ENCODE peak calls at places on chromosome 15, in nine cellular contexts. N is right cardiac atrium; V is stimulated activated CD4-positive, alpha-beta T cell treated with anti-CD3 and anti-CD28 coated beads, Interleukin-12 subunit alpha, Interleukin-12 subunit beta, amount 100 ng/mL, for 4 hours; C is anterior cingulate cortex; W is colonic mucosa; D is sigmoid colon; G is HTR-8/SVneo; H is iris pigment epithelial cell; X is naive thymus-derived CD8-positive, alpha-beta T cell. M is an unnamed sample.

GRCh38 chr15:48402778-48403177 is 71.5 kb downstream of the DUT start:
- DNase-seq in W (no peak), N (no peak), H (peak; percentile 35), X (no peak), D (no peak), G (no peak), C (no peak), V (no peak), M (no peak)

GRCh38 chr15:49918106-49918505 is 200.9 kb downstream of the ATP8B4 start:
- DNase-seq in D (no peak), G (no peak), C (no peak), X (no peak), W (no peak), N (no peak), V (no peak), H (peak; percentile 77), M (no peak)

GRCh38 chr15:57329582-57330367 is 46.5 kb upstream of the CGNL1 start:
- DNase-seq in C (no peak), X (no peak), W (no peak), G (no peak), N (peak; percentile 16), D (no peak), V (no peak), H (no peak), M (no peak)

GRCh38 chr15:65829150-65829764 is 37.2 kb upstream of the DENND4A start:
- DNase-seq in G (peak; percentile 39), C (no peak), W (no peak), H (peak; percentile 29), X (no peak), V (no peak), N (no peak), D (no peak), M (no peak)

GRCh38 chr15:51117270-51117669 is 22.6 kb upstream of the TNFAIP8L3 start:
- DNase-seq in G (no peak), X (no peak), H (peak; percentile 84), N (no peak), W (no peak), C (no peak), V (no peak), D (no peak), M (no peak)

GRCh38 chr15:100124361-100124760 is 217.4 kb downstream of the ADAMTS17 start:
- DNase-seq in D (no peak), G (no peak), W (no peak), N (no peak), H (no peak), C (no peak), X (no peak), V (no peak), M (no peak)

GRCh38 chr15:46955576-46955975 is 761.7 kb upstream of the SEMA6D start:
- DNase-seq in G (no peak), D (no peak), X (no peak), N (no peak), V (no peak), C (no peak), W (no peak), H (no peak), M (no peak)

GRCh38 chr15:74460903-74461846 is at the start of gene UBL7:
- DNase-seq in D (peak; percentile 98), W (peak; percentile 99), X (peak; percentile 89), G (peak; percentile 93), V (peak; percentile 94), N (peak; percentile 99), C (peak; percentile 95), H (peak; percentile 98), M (peak; percentile 92)

GRCh38 chr15:68578960-68579935 is at the start of gene CORO2B:
- DNase-seq in V (peak; percentile 11), N (peak; percentile 87), H (peak; percentile 18), X (no peak), W (no peak), D (no peak), C (peak; percentile 72), G (peak; percentile 36), M (no peak)

GRCh38 chr15:82810863-82811421 is 1.5 kb downstream of the WHAMM start:
- DNase-seq in D (no peak), G (no peak), W (no peak), H (peak; percentile 35), V (peak; percentile 7), C (no peak), X (no peak), N (no peak), M (no peak)

GRCh38 chr15:74307827-74308642 is 59.4 kb downstream of the CYP11A1 start:
- DNase-seq in W (peak; percentile 42), G (peak; percentile 87), D (peak; percentile 66), N (peak; percentile 79), V (no peak), X (no peak), C (peak; percentile 13), H (peak; percentile 63), M (no peak)

GRCh38 chr15:64373360-64373759 is 7.9 kb downstream of the PCLAF start:
- DNase-seq in W (no peak), N (no peak), X (no peak), H (no peak), G (no peak), D (peak; percentile 26), V (no peak), C (no peak), M (no peak)

GRCh38 chr15:68478853-68479252 is 46.9 kb upstream of the ITGA11 start:
- DNase-seq in G (no peak), X (no peak), C (no peak), V (no peak), N (no peak), D (no peak), H (no peak), W (no peak), M (no peak)

GRCh38 chr15:69400850-69401249 is 13.3 kb upstream of the KIF23 start:
- DNase-seq in D (no peak), W (no peak), X (no peak), N (no peak), V (peak; percentile 11), G (no peak), H (no peak), C (no peak), M (no peak)

GRCh38 chr15:38535451-38536200 is 29.0 kb downstream of the RASGRP1 start:
- DNase-seq in W (no peak), G (no peak), V (no peak), H (peak; percentile 48), D (no peak), C (no peak), X (no peak), N (no peak), M (no peak)

GRCh38 chr15:94478763-94479162 is 247.4 kb downstream of the MCTP2 start:
- DNase-seq in D (no peak), H (no peak), C (no peak), N (no peak), W (no peak), V (no peak), X (no peak), G (no peak), M (no peak)

GRCh38 chr15:95446854-95447253 is 883.6 kb upstream of the NR2F2 start:
- DNase-seq in D (no peak), C (no peak), H (no peak), G (no peak), N (no peak), V (no peak), W (no peak), X (no peak), M (no peak)

GRCh38 chr15:37773111-37773860 is 161.2 kb upstream of the TMCO5A start:
- DNase-seq in C (no peak), D (no peak), X (no peak), H (peak; percentile 91), G (peak; percentile 54), N (no peak), V (no peak), W (no peak), M (no peak)

GRCh38 chr15:43516801-43517353 is 531 bp upstream of the MAP1A start:
- DNase-seq in V (no peak), X (no peak), D (no peak), H (peak; percentile 57), N (no peak), C (no peak), W (no peak), G (no peak), M (no peak)

GRCh38 chr15:45146405-45146804 is 16.6 kb downstream of the DUOX1 start:
- DNase-seq in V (no peak), X (no peak), W (no peak), C (no peak), H (peak; percentile 14), N (peak; percentile 15), G (no peak), D (no peak), M (no peak)

GRCh38 chr15:73141216-73141900 is 89.1 kb downstream of the NEO1 start:
- DNase-seq in X (no peak), G (no peak), C (no peak), N (no peak), D (no peak), V (no peak), H (no peak), W (no peak), M (no peak)

GRCh38 chr15:73081321-73081958 is 29.2 kb downstream of the NEO1 start:
- DNase-seq in X (no peak), W (peak; percentile 47), H (peak; percentile 61), V (no peak), G (peak; percentile 31), C (no peak), D (no peak), N (peak; percentile 24), M (no peak)

GRCh38 chr15:79886119-79886518 is 10.7 kb downstream of the MTHFS start:
- DNase-seq in X (no peak), G (no peak), D (no peak), H (no peak), W (no peak), N (no peak), C (no peak), V (no peak), M (no peak)

GRCh38 chr15:27088584-27089232 is 117.7 kb downstream of the GABRG3 start:
- DNase-seq in W (no peak), C (no peak), V (no peak), X (no peak), N (no peak), H (no peak), G (no peak), D (no peak), M (no peak)

GRCh38 chr15:56249080-56249479 is 5.4 kb upstream of the RFX7 start:
- DNase-seq in X (no peak), C (no peak), W (peak; percentile 36), D (no peak), G (peak; percentile 17), H (peak; percentile 75), V (no peak), N (no peak), M (no peak)

GRCh38 chr15:49058559-49058958 is 12.3 kb upstream of the SECISBP2L start:
- DNase-seq in X (no peak), W (no peak), G (no peak), C (no peak), N (no peak), H (no peak), V (no peak), D (no peak), M (no peak)

GRCh38 chr15:73265536-73266153 is 103.1 kb downstream of the HCN4 start:
- DNase-seq in H (peak; percentile 64), N (peak; percentile 61), X (peak; percentile 8), C (no peak), D (no peak), G (peak; percentile 85), V (peak; percentile 26), W (peak; percentile 44), M (peak; percentile 5)

GRCh38 chr15:90463381-90463780 is 66.3 kb upstream of the CRTC3 start:
- DNase-seq in X (no peak), D (no peak), V (no peak), N (no peak), C (no peak), W (no peak), G (no peak), H (peak; percentile 59), M (no peak)